ENCODE peak calls at places on chromosomes 7 and 10, in seven cellular contexts. One of them, this sample, is unnamed.
A peak's percentile ranks its signal among the peaks of the same experiment; 100 is the strongest.

GRCh38 chr7:70316745-70317144 is 718.5 kb downstream of the AUTS2 start:
- DNase-seq in heart left ventricle: no peak
- DNase-seq in lower leg skin: no peak
- DNase-seq in right lobe of liver: no peak
- DNase-seq in spleen: no peak
- DNase-seq in Peyer's patch: no peak
- DNase-seq in sigmoid colon: no peak
- DNase-seq in this sample: no peak

GRCh38 chr10:91220954-91221696 is 662 bp downstream of the PCGF5 start:
- DNase-seq in heart left ventricle: no peak
- DNase-seq in lower leg skin: no peak
- DNase-seq in right lobe of liver: peak; percentile 37
- DNase-seq in spleen: no peak
- DNase-seq in Peyer's patch: no peak
- DNase-seq in sigmoid colon: peak; percentile 63
- DNase-seq in this sample: peak; percentile 40

GRCh38 chr10:102407641-102407943 is 11.0 kb downstream of the PSD start:
- DNase-seq in heart left ventricle: no peak
- DNase-seq in lower leg skin: no peak
- DNase-seq in right lobe of liver: no peak
- DNase-seq in spleen: no peak
- DNase-seq in Peyer's patch: no peak
- DNase-seq in sigmoid colon: no peak
- DNase-seq in this sample: no peak

GRCh38 chr10:58775960-58776574 is 263.4 kb downstream of the BICC1 start:
- DNase-seq in heart left ventricle: no peak
- DNase-seq in lower leg skin: no peak
- DNase-seq in right lobe of liver: no peak
- DNase-seq in spleen: no peak
- DNase-seq in Peyer's patch: no peak
- DNase-seq in sigmoid colon: no peak
- DNase-seq in this sample: peak; percentile 32

GRCh38 chr10:132687181-132687892 is 98.6 kb downstream of the NKX6-2 start:
- DNase-seq in heart left ventricle: no peak
- DNase-seq in lower leg skin: no peak
- DNase-seq in right lobe of liver: peak; percentile 9
- DNase-seq in spleen: peak; percentile 59
- DNase-seq in Peyer's patch: no peak
- DNase-seq in sigmoid colon: peak; percentile 54
- DNase-seq in this sample: no peak

GRCh38 chr7:33986951-33987948 is 81.9 kb downstream of the BMPER start:
- DNase-seq in heart left ventricle: no peak
- DNase-seq in lower leg skin: peak; percentile 23
- DNase-seq in right lobe of liver: no peak
- DNase-seq in spleen: no peak
- DNase-seq in Peyer's patch: no peak
- DNase-seq in sigmoid colon: no peak
- DNase-seq in this sample: peak; percentile 75

GRCh38 chr10:92690211-92691041 is 671 bp downstream of the HHEX start:
- DNase-seq in heart left ventricle: peak; percentile 84
- DNase-seq in lower leg skin: no peak
- DNase-seq in right lobe of liver: peak; percentile 78
- DNase-seq in spleen: peak; percentile 96
- DNase-seq in Peyer's patch: peak; percentile 74
- DNase-seq in sigmoid colon: peak; percentile 80
- DNase-seq in this sample: no peak

GRCh38 chr7:94655884-94656657 is at the start of gene SGCE:
- DNase-seq in heart left ventricle: peak; percentile 82
- DNase-seq in lower leg skin: peak; percentile 18
- DNase-seq in right lobe of liver: peak; percentile 61
- DNase-seq in spleen: peak; percentile 88
- DNase-seq in Peyer's patch: peak; percentile 59
- DNase-seq in sigmoid colon: peak; percentile 92
- DNase-seq in this sample: peak; percentile 37

GRCh38 chr7:128726031-128726430 is 13.1 kb upstream of the CALU start:
- DNase-seq in heart left ventricle: no peak
- DNase-seq in lower leg skin: no peak
- DNase-seq in right lobe of liver: no peak
- DNase-seq in spleen: no peak
- DNase-seq in Peyer's patch: no peak
- DNase-seq in sigmoid colon: no peak
- DNase-seq in this sample: no peak

GRCh38 chr10:5092375-5092774 is 1.8 kb upstream of the AKR1C3 start:
- DNase-seq in heart left ventricle: no peak
- DNase-seq in lower leg skin: no peak
- DNase-seq in right lobe of liver: no peak
- DNase-seq in spleen: no peak
- DNase-seq in Peyer's patch: no peak
- DNase-seq in sigmoid colon: no peak
- DNase-seq in this sample: no peak

GRCh38 chr10:124728071-124728829 is 15.9 kb downstream of the FAM53B start:
- DNase-seq in heart left ventricle: no peak
- DNase-seq in lower leg skin: no peak
- DNase-seq in right lobe of liver: no peak
- DNase-seq in spleen: peak; percentile 79
- DNase-seq in Peyer's patch: peak; percentile 53
- DNase-seq in sigmoid colon: no peak
- DNase-seq in this sample: no peak

GRCh38 chr10:119166564-119166963 is 1.1 kb upstream of the SFXN4 start:
- DNase-seq in heart left ventricle: no peak
- DNase-seq in lower leg skin: no peak
- DNase-seq in right lobe of liver: no peak
- DNase-seq in spleen: no peak
- DNase-seq in Peyer's patch: no peak
- DNase-seq in sigmoid colon: no peak
- DNase-seq in this sample: no peak

GRCh38 chr10:119162693-119163092 is 2.8 kb downstream of the SFXN4 start:
- DNase-seq in heart left ventricle: no peak
- DNase-seq in lower leg skin: no peak
- DNase-seq in right lobe of liver: no peak
- DNase-seq in spleen: no peak
- DNase-seq in Peyer's patch: no peak
- DNase-seq in sigmoid colon: no peak
- DNase-seq in this sample: no peak

GRCh38 chr10:119166111-119166500 is 592 bp upstream of the SFXN4 start:
- DNase-seq in heart left ventricle: no peak
- DNase-seq in lower leg skin: no peak
- DNase-seq in right lobe of liver: no peak
- DNase-seq in spleen: no peak
- DNase-seq in Peyer's patch: no peak
- DNase-seq in sigmoid colon: no peak
- DNase-seq in this sample: no peak

GRCh38 chr10:119167041-119167440 is 1.5 kb upstream of the SFXN4 start:
- DNase-seq in heart left ventricle: no peak
- DNase-seq in lower leg skin: no peak
- DNase-seq in right lobe of liver: no peak
- DNase-seq in spleen: no peak
- DNase-seq in Peyer's patch: no peak
- DNase-seq in sigmoid colon: no peak
- DNase-seq in this sample: no peak

DNA sequence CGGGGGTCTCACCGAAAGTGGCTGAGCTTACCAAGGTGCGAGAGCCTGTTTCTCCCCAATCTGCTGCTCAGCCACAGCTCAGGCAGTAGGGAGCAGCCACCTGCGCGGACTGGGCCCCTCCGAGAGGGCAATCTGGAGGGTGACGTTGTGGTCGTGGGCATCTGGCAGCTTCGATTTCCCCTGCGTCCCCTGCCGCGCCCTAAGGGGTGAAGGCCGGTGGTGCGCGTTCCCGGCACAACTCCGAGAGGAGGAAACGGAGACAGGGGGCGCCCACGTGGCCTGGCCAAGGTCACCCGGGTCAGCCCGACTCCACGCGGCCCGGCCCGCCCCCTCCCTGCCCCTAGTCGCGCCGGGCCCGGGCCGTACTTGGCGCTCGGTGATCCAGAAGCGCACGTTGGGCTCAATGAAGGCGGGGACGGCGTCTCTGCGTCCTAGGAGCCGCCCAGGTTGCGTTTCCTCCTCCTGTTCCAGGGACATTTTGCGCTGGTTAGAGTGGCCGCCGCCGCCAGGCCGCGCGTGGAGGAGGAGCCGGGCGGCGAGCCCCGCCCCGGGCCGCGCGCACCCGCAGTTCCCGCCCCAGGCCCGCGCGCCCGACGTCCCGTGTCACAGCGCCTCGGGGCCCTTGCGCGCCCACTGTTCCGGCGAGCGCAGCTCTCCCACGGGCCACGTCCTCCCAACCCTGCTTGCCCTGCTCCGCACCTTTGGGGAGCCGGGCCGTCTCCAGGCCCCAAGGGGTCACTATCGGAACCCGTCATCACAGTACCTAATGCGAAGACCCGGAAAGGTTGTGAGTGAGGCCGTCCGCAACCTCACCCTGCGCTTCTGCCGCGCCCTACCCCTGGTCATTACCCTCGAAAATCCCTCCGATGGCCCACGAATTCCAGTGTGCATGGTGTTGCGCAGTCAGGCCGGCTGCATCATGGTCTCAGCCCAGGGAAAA is at the start of gene SFXN4:
- DNase-seq in heart left ventricle: peak; percentile 91
- DNase-seq in lower leg skin: peak; percentile 55
- DNase-seq in right lobe of liver: peak; percentile 88
- DNase-seq in spleen: peak; percentile 96
- DNase-seq in Peyer's patch: peak; percentile 78
- DNase-seq in sigmoid colon: peak; percentile 89
- DNase-seq in this sample: peak; percentile 60
- TF ChIP-seq POLR2A in heart left ventricle: no peak
- TF ChIP-seq POLR2A in lower leg skin: no peak
- TF ChIP-seq POLR2A in right lobe of liver: peak; percentile 76
- TF ChIP-seq POLR2A in spleen: no peak
- TF ChIP-seq POLR2A in Peyer's patch: peak; percentile 75
- TF ChIP-seq POLR2A in sigmoid colon: peak; percentile 48
- TF ChIP-seq POLR2A in this sample: peak; percentile 40

GRCh38 chr10:72260588-72261322 is 13.0 kb upstream of the DDIT4 start:
- DNase-seq in heart left ventricle: peak; percentile 94
- DNase-seq in lower leg skin: peak; percentile 82
- DNase-seq in right lobe of liver: peak; percentile 87
- DNase-seq in spleen: peak; percentile 97
- DNase-seq in Peyer's patch: peak; percentile 89
- DNase-seq in sigmoid colon: peak; percentile 93
- DNase-seq in this sample: peak; percentile 92
- TF ChIP-seq POLR2A in heart left ventricle: no peak
- TF ChIP-seq POLR2A in lower leg skin: no peak
- TF ChIP-seq POLR2A in right lobe of liver: peak; percentile 37
- TF ChIP-seq POLR2A in spleen: no peak
- TF ChIP-seq POLR2A in Peyer's patch: no peak
- TF ChIP-seq POLR2A in sigmoid colon: peak; percentile 20
- TF ChIP-seq POLR2A in this sample: no peak

GRCh38 chr10:50740351-50740688 is 584 bp downstream of the ASAH2B start:
- DNase-seq in heart left ventricle: no peak
- DNase-seq in lower leg skin: no peak
- DNase-seq in right lobe of liver: no peak
- DNase-seq in spleen: peak; percentile 30
- DNase-seq in Peyer's patch: no peak
- DNase-seq in sigmoid colon: no peak
- DNase-seq in this sample: peak; percentile 2

DNA sequence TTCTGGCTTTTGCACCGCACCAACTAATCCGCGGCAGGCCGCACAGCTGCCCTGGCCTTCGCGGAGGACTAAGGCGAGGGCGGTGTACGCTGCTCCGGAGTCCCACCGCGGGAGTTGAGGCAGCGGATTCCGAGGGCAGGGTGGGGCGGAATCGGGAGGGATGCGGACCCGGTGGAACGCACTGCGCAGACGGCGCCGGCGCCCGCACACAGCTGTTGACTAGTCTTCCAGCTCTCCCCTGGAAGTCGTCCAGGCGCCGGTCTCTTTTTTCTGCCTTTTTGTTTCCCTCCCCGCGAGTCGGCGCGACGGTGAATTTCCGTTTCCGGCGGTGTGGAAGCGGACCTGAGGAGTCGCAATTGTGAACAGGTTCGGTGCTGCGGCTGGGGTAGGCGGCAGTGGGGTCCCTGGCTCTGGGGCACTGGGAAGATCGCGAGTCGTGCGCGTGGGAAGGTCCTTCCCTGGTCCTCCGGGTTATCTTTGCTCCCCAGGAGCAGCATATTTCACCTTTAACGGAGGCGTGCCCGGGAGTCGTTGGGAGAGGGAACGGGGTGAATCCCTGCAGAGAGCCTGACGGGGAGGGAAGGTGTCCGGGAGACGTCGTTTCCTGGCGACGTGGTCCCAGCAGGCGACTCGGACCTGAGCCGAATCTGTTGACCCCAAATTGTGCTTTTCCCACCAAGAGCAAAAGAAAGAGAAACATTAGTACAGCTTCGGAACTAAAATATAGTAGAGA is at the start of gene ASAH2B:
- DNase-seq in heart left ventricle: peak; percentile 90
- DNase-seq in lower leg skin: peak; percentile 41
- DNase-seq in right lobe of liver: peak; percentile 90
- DNase-seq in spleen: peak; percentile 90
- DNase-seq in Peyer's patch: peak; percentile 72
- DNase-seq in sigmoid colon: peak; percentile 89
- DNase-seq in this sample: peak; percentile 56
- TF ChIP-seq POLR2A in heart left ventricle: no peak
- TF ChIP-seq POLR2A in lower leg skin: no peak
- TF ChIP-seq POLR2A in right lobe of liver: peak; percentile 51
- TF ChIP-seq POLR2A in spleen: no peak
- TF ChIP-seq POLR2A in Peyer's patch: no peak
- TF ChIP-seq POLR2A in sigmoid colon: no peak
- TF ChIP-seq POLR2A in this sample: peak; percentile 43

GRCh38 chr7:37921876-37922275 is 1.4 kb downstream of the EPDR1 start:
- DNase-seq in heart left ventricle: no peak
- DNase-seq in lower leg skin: no peak
- DNase-seq in right lobe of liver: no peak
- DNase-seq in spleen: no peak
- DNase-seq in Peyer's patch: no peak
- DNase-seq in sigmoid colon: no peak
- DNase-seq in this sample: no peak

GRCh38 chr7:37925620-37926019 is 5.2 kb downstream of the EPDR1 start:
- DNase-seq in heart left ventricle: no peak
- DNase-seq in lower leg skin: no peak
- DNase-seq in right lobe of liver: no peak
- DNase-seq in spleen: no peak
- DNase-seq in Peyer's patch: no peak
- DNase-seq in sigmoid colon: no peak
- DNase-seq in this sample: no peak

GRCh38 chr7:37921340-37921805 is 933 bp downstream of the EPDR1 start:
- DNase-seq in heart left ventricle: peak; percentile 59
- DNase-seq in lower leg skin: no peak
- DNase-seq in right lobe of liver: peak; percentile 54
- DNase-seq in spleen: no peak
- DNase-seq in Peyer's patch: no peak
- DNase-seq in sigmoid colon: no peak
- DNase-seq in this sample: peak; percentile 63

GRCh38 chr7:37924399-37924798 is 4.0 kb downstream of the EPDR1 start:
- DNase-seq in heart left ventricle: no peak
- DNase-seq in lower leg skin: no peak
- DNase-seq in right lobe of liver: no peak
- DNase-seq in spleen: no peak
- DNase-seq in Peyer's patch: no peak
- DNase-seq in sigmoid colon: no peak
- DNase-seq in this sample: no peak

DNA sequence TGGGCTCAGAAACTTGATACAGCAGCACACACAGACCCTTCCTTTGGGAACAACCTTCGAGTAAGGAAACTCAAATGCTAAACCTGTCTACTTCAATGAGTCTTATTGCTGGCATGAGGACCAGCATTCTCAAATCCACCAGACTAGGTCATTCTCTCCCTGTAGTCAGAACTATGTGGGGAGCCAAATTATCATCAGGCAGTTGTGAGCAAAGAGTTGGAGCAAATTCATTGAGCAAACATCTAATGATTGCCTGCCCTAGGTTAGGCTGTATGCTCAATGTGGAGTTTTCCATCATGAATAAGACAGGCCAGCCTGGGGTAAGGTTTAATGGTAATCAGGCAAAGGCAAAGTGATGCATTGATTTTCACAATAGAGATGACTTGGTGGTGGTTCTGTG is 3.6 kb downstream of the EPDR1 start:
- DNase-seq in heart left ventricle: no peak
- DNase-seq in lower leg skin: no peak
- DNase-seq in right lobe of liver: no peak
- DNase-seq in spleen: no peak
- DNase-seq in Peyer's patch: no peak
- DNase-seq in sigmoid colon: no peak
- DNase-seq in this sample: no peak
- TF ChIP-seq POLR2A in heart left ventricle: no peak
- TF ChIP-seq POLR2A in lower leg skin: no peak
- TF ChIP-seq POLR2A in right lobe of liver: no peak
- TF ChIP-seq POLR2A in spleen: no peak
- TF ChIP-seq POLR2A in Peyer's patch: no peak
- TF ChIP-seq POLR2A in sigmoid colon: no peak
- TF ChIP-seq POLR2A in this sample: no peak

This sample was measured in H54.